ENCODE peak calls at places on chromosomes 4 and X, in ten cellular contexts. K is SK-N-DZ, A is hippocampal formation, O is A673, Y is NCI-H2029 treated with DMSO at 0.1 percent for 48 hours, J is HFF-Myc, U is NCI-H446 treated with DMSO at 0.1 percent for 48 hours, I is adrenal gland, Q is NCI-H1436 treated with DMSO at 0.1 percent for 48 hours, Z is type B pancreatic cell. E is an unnamed sample.

GRCh38 chr4:20859097-20859781 is 159.0 kb downstream of the PACRGL start:
- DNase-seq in K (peak), A (no peak), O (no peak), Y (no peak), J (no peak), U (no peak), I (no peak), Q (no peak), Z (no peak), E (no peak)

GRCh38 chrX:118974908-118975671 is 672 bp downstream of the LONRF3 start:
- DNase-seq in K (no peak), A (no peak), O (peak), Y (no peak), J (no peak), U (no peak), I (peak), Q (no peak), Z (peak), E (no peak)

GRCh38 chr4:175412744-175413143 is 399.3 kb downstream of the GPM6A start:
- DNase-seq in K (no peak), A (no peak), O (no peak), Y (no peak), J (no peak), U (no peak), I (no peak), Q (no peak), Z (no peak), E (no peak)

GRCh38 chr4:70802923-70803605 is 36.6 kb downstream of the GRSF1 start:
- DNase-seq in K (no peak), A (no peak), O (no peak), Y (peak), J (no peak), U (no peak), I (no peak), Q (no peak), Z (no peak), E (no peak)

GRCh38 chrX:63275127-63275526 is 76.0 kb downstream of the SPIN4 start:
- DNase-seq in K (no peak), A (no peak), O (no peak), Y (no peak), J (no peak), U (no peak), I (peak), Q (no peak), Z (no peak), E (no peak)

GRCh38 chrX:40170830-40171512 is 73.2 kb upstream of the BCOR start:
- DNase-seq in K (no peak), A (no peak), O (peak), Y (peak), J (no peak), U (no peak), I (no peak), Q (no peak), Z (no peak), E (no peak)

GRCh38 chr4:12692815-12693214 is 791.3 kb downstream of the RAB28 start:
- DNase-seq in K (no peak), A (no peak), O (no peak), Y (no peak), J (no peak), U (no peak), I (no peak), Q (no peak), Z (no peak), E (no peak)

GRCh38 chrX:124530803-124531202 is 184.4 kb downstream of the SH2D1A start:
- DNase-seq in K (no peak), A (peak), O (no peak), Y (no peak), J (no peak), U (peak), I (no peak), Q (no peak), Z (no peak), E (no peak)

GRCh38 chr4:2924286-2924685 is 38.9 kb downstream of the NOP14 start:
- DNase-seq in K (no peak), A (no peak), O (no peak), Y (no peak), J (no peak), U (no peak), I (no peak), Q (no peak), Z (no peak), E (no peak)

GRCh38 chr4:169968999-169969398 is 57.2 kb downstream of the MFAP3L start:
- DNase-seq in K (no peak), A (no peak), O (no peak), Y (no peak), J (no peak), U (no peak), I (no peak), Q (no peak), Z (no peak), E (no peak)

GRCh38 chr4:85756938-85757337 is 282.0 kb downstream of the ARHGAP24 start:
- DNase-seq in K (peak), A (no peak), O (peak), Y (no peak), J (no peak), U (no peak), I (no peak), Q (no peak), Z (no peak), E (no peak)

GRCh38 chr4:139665690-139666529 is at the start of gene MGST2:
- DNase-seq in K (peak), A (peak), O (peak), Y (peak), J (no peak), U (peak), I (peak), Q (peak), Z (peak), E (no peak)

GRCh38 chr4:106679063-106679462 is 310.5 kb upstream of the GIMD1 start:
- DNase-seq in K (no peak), A (no peak), O (no peak), Y (no peak), J (no peak), U (no peak), I (no peak), Q (no peak), Z (no peak), E (no peak)

GRCh38 chr4:154928640-154929257 is 147.7 kb downstream of the RBM46 start:
- DNase-seq in K (peak), A (no peak), O (peak), Y (no peak), J (peak), U (no peak), I (no peak), Q (no peak), Z (no peak), E (no peak)

GRCh38 chrX:139826065-139827044 is 106.5 kb downstream of the ATP11C start:
- DNase-seq in K (peak), A (no peak), O (peak), Y (no peak), J (no peak), U (no peak), I (peak), Q (no peak), Z (no peak), E (no peak)

GRCh38 chrX:118497180-118497814 is 1.7 kb downstream of the DOCK11 start:
- DNase-seq in K (no peak), A (no peak), O (no peak), Y (no peak), J (no peak), U (no peak), I (no peak), Q (no peak), Z (no peak), E (no peak)

GRCh38 chrX:153400146-153401132 is 711 bp downstream of the PNMA6E start:
- DNase-seq in K (peak), A (no peak), O (peak), Y (no peak), J (no peak), U (no peak), I (peak), Q (no peak), Z (no peak), E (no peak)

GRCh38 chrX:1387141-1387776 is 4.7 kb downstream of the SLC25A6 start:
- DNase-seq in K (no peak), A (no peak), O (no peak), Y (no peak), J (no peak), U (no peak), I (peak), Q (no peak), Z (no peak), E (no peak)

GRCh38 chr4:105637409-105638258 is 70.9 kb downstream of the INTS12 start:
- DNase-seq in K (peak), A (peak), O (peak), Y (peak), J (no peak), U (peak), I (peak), Q (peak), Z (no peak), E (peak)

GRCh38 chrX:101417981-101418841 is 10.2 kb downstream of the HNRNPH2 start:
- DNase-seq in K (no peak), A (peak), O (peak), Y (peak), J (no peak), U (no peak), I (peak), Q (no peak), Z (no peak), E (no peak)

GRCh38 chr4:10611673-10612072 is 72.9 kb downstream of the CLNK start:
- DNase-seq in K (no peak), A (no peak), O (no peak), Y (no peak), J (peak), U (no peak), I (peak), Q (no peak), Z (no peak), E (no peak)

GRCh38 chrX:49930046-49930445 is 7.7 kb downstream of the CLCN5 start:
- DNase-seq in K (no peak), A (no peak), O (no peak), Y (no peak), J (no peak), U (peak), I (no peak), Q (no peak), Z (no peak), E (no peak)

GRCh38 chr4:145623831-145624230 is 4.6 kb downstream of the MMAA start:
- DNase-seq in K (no peak), A (no peak), O (peak), Y (no peak), J (no peak), U (no peak), I (no peak), Q (no peak), Z (no peak), E (no peak)

GRCh38 chr4:4789462-4789861 is 70.0 kb upstream of the MSX1 start:
- DNase-seq in K (no peak), A (no peak), O (no peak), Y (no peak), J (no peak), U (no peak), I (no peak), Q (no peak), Z (no peak), E (no peak)

GRCh38 chr4:80237992-80238391 is 28.5 kb upstream of the FGF5 start:
- DNase-seq in K (no peak), A (no peak), O (no peak), Y (no peak), J (peak), U (no peak), I (no peak), Q (no peak), Z (no peak), E (no peak)

GRCh38 chr4:89737888-89738287 is 99.1 kb downstream of the SNCA start:
- DNase-seq in K (no peak), A (no peak), O (peak), Y (no peak), J (no peak), U (peak), I (no peak), Q (peak), Z (no peak), E (no peak)